ENCODE peak calls at places on chromosomes 13 and 19, in ten cellular contexts. G is PC-3; Y is heart left ventricle; C is CD8-positive, alpha-beta memory T cell; W is adrenal gland; D is BE2C; K is testis; X is neuronal stem cell; H is MM.1S; Q is ascending aorta. P is an unnamed sample. For H3K36me3 and H3K9me3, the result is how much of the 10 kb centered on the place peaks cover.

GRCh38 chr19:2252481-2253105 is 3.5 kb downstream of the AMH start:
- DNase-seq in H (no peak), K (no peak), Y (no peak), Q (no peak), X (no peak), C (no peak), D (peak), W (no peak), G (no peak), P (no peak)

GRCh38 chr19:16527971-16528521 is 14.2 kb downstream of the CHERP start:
- DNase-seq in W (no peak), Y (no peak), D (peak), X (no peak), G (peak), Q (no peak), C (peak), H (no peak), K (peak), P (peak)

GRCh38 chr19:21483589-21484170 is 21.7 kb upstream of the ZNF429 start:
- DNase-seq in Y (peak), C (peak), K (peak), W (no peak), G (no peak), Q (no peak), H (no peak), X (no peak), D (peak), P (peak)

GRCh38 chr19:37594064-37594981 is at the start of the genes ZNF540 and ZNF571:
- DNase-seq in D (peak), K (peak), X (peak), G (peak), C (peak), H (peak), Q (peak), Y (peak), W (peak), P (peak)

GRCh38 chr13:94162289-94162688 is 317.2 kb downstream of the DCT start:
- DNase-seq in G (no peak), W (no peak), K (no peak), D (no peak), Y (no peak), X (no peak), C (no peak), Q (no peak), H (no peak), P (no peak)

GRCh38 chr13:82963466-82963865 is 918.8 kb downstream of the SLITRK1 start:
- DNase-seq in W (no peak), K (no peak), C (no peak), G (no peak), X (no peak), H (no peak), D (no peak), Y (no peak), Q (no peak), P (no peak)

GRCh38 chr19:35109395-35110112 is 6.1 kb upstream of the FXYD3 start:
- DNase-seq in Q (no peak), Y (no peak), C (no peak), G (no peak), W (no peak), K (no peak), X (no peak), D (no peak), H (no peak), P (no peak)

GRCh38 chr13:80921556-80921955 is 580.6 kb upstream of the SPRY2 start:
- DNase-seq in X (no peak), K (no peak), Y (no peak), H (no peak), Q (no peak), C (no peak), G (no peak), D (no peak), W (no peak), P (peak)

GRCh38 chr13:73665279-73665678 is 468.9 kb downstream of the KLF12 start:
- DNase-seq in H (no peak), K (no peak), Q (no peak), X (no peak), C (no peak), W (no peak), Y (no peak), D (no peak), G (no peak), P (no peak)

GRCh38 chr19:36032251-36033104 is at the start of gene CLIP3:
- DNase-seq in D (peak), G (no peak), C (no peak), Q (peak), K (peak), X (peak), H (no peak), W (no peak), Y (peak), P (peak)

GRCh38 chr19:54660967-54661366 is 1.8 kb upstream of the LILRB4 start:
- DNase-seq in W (no peak), Q (no peak), G (no peak), D (no peak), H (no peak), X (no peak), C (no peak), K (no peak), Y (no peak), P (no peak)

GRCh38 chr13:31067416-31068118 is 94.1 kb downstream of the HSPH1 start:
- DNase-seq in G (peak), W (no peak), X (no peak), H (no peak), C (no peak), K (no peak), Y (no peak), Q (no peak), D (no peak), P (peak)

GRCh38 chr13:108003626-108004025 is 211.7 kb downstream of the LIG4 start:
- DNase-seq in Q (no peak), C (no peak), X (no peak), H (no peak), Y (no peak), G (peak), K (peak), W (no peak), D (peak), P (no peak)

GRCh38 chr13:109778102-109778542 is 8.3 kb downstream of the IRS2 start:
- DNase-seq in G (peak), D (no peak), H (peak), X (no peak), C (no peak), W (no peak), Y (no peak), K (no peak), Q (no peak), P (peak)

GRCh38 chr13:97977376-97977705 is 23.9 kb downstream of the IPO5 start:
- DNase-seq in C (no peak), X (no peak), H (no peak), Q (no peak), G (peak), Y (no peak), K (no peak), W (no peak), D (no peak), P (no peak)

GRCh38 chr13:74325106-74325505 is 190.9 kb upstream of the KLF12 start:
- DNase-seq in X (no peak), C (no peak), W (no peak), G (peak), K (peak), Q (no peak), H (no peak), Y (no peak), D (peak), P (peak)

GRCh38 chr13:73025212-73026012 is 33.4 kb upstream of the KLF5 start:
- DNase-seq in W (no peak), Y (no peak), X (no peak), D (no peak), H (no peak), K (no peak), G (no peak), C (no peak), Q (no peak), P (no peak)

GRCh38 chr19:47109541-47110375 is 3.8 kb downstream of the ZC3H4 start:
- DNase-seq in Y (no peak), W (no peak), C (peak), H (no peak), K (no peak), Q (no peak), X (no peak), D (peak), G (peak), P (peak)

GRCh38 chr19:33227242-33227650 is 1.6 kb upstream of the SLC7A10 start:
- DNase-seq in Y (no peak), H (no peak), W (no peak), X (no peak), C (no peak), K (no peak), Q (no peak), D (peak), G (no peak), P (no peak)

GRCh38 chr19:29587518-29587986 is 18.5 kb upstream of the POP4 start:
- DNase-seq in X (no peak), D (no peak), C (peak), K (no peak), Y (no peak), H (no peak), W (no peak), Q (no peak), G (peak), P (no peak)

GRCh38 chr19:48292798-48293197 is 22.9 kb downstream of the ZNF114 start:
- DNase-seq in D (no peak), W (no peak), C (no peak), G (peak), H (no peak), K (no peak), X (no peak), Q (no peak), Y (no peak), P (peak)

GRCh38 chr19:45800009-45800553 is 7.4 kb upstream of the DMWD start:
- DNase-seq in X (no peak), K (no peak), D (peak), G (no peak), W (no peak), Y (no peak), C (no peak), H (no peak), Q (no peak), P (peak)

GRCh38 chr13:42836930-42837329 is 55.5 kb downstream of the FAM216B start:
- DNase-seq in Y (no peak), C (no peak), H (no peak), X (no peak), W (peak), K (peak), D (peak), G (peak), Q (no peak), P (peak)

GRCh38 chr13:70023506-70023905 is 84.1 kb upstream of the ATXN8OS start:
- DNase-seq in H (no peak), Y (no peak), D (no peak), C (no peak), W (no peak), G (no peak), Q (no peak), K (no peak), X (no peak), P (no peak)

GRCh38 chr13:56988543-56988942 is 152.2 kb upstream of the PRR20A start:
- DNase-seq in W (no peak), D (no peak), K (no peak), H (no peak), Y (no peak), Q (no peak), C (no peak), G (peak), X (no peak), P (no peak)

GRCh38 chr13:43058318-43058674 is 34.9 kb downstream of the DNAJC15 start:
- DNase-seq in H (no peak), G (peak), Q (no peak), C (no peak), D (peak), K (no peak), Y (peak), X (no peak), W (peak), P (peak)

GRCh38 chr19:54172764-54173699 is at the start of gene TMC4:
- DNase-seq in D (no peak), H (peak), C (no peak), Y (no peak), Q (no peak), G (peak), X (no peak), K (no peak), W (no peak), P (no peak)

GRCh38 chr19:50657222-50657669 is 8.0 kb downstream of the C19orf81 start:
- DNase-seq in C (no peak), K (no peak), Y (no peak), G (no peak), D (no peak), W (no peak), Q (no peak), X (no peak), H (no peak), P (no peak)

GRCh38 chr19:2691951-2692350 is 10.5 kb downstream of the GNG7 start:
- DNase-seq in Y (no peak), C (no peak), Q (no peak), X (no peak), W (no peak), K (peak), D (no peak), G (no peak), H (no peak), P (no peak)

GRCh38 chr19:33890569-33890968 is 93.9 kb downstream of the KCTD15 start:
- DNase-seq in W (no peak), D (no peak), X (no peak), Q (no peak), C (no peak), H (no peak), Y (no peak), G (no peak), K (no peak), P (no peak)

GRCh38 chr19:33740811-33741396 is 55.8 kb upstream of the KCTD15 start:
- DNase-seq in K (peak), G (peak), D (no peak), Q (no peak), Y (no peak), W (no peak), X (peak), H (peak), C (no peak), P (peak)

GRCh38 chr19:48632692-48633147 is 4.5 kb downstream of the DBP start:
- DNase-seq in C (no peak), Q (no peak), Y (no peak), X (no peak), D (no peak), H (peak), W (peak), G (no peak), K (peak), P (no peak)

GRCh38 chr19:1123381-1123780 is 19.6 kb downstream of the GPX4 start:
- DNase-seq in W (no peak), D (no peak), Q (no peak), K (no peak), X (no peak), G (no peak), Y (no peak), C (no peak), H (no peak), P (no peak)
- H3K36me3 ChIP-seq in W (half or more), D (under half), Q (half or more), K (under half), X (half or more), G (under half), Y (half or more), C (under half), H (under half), P (half or more)

GRCh38 chr19:31960474-31960873 is 384.9 kb upstream of the ZNF507 start:
- DNase-seq in X (no peak), Y (no peak), D (no peak), W (no peak), H (no peak), K (no peak), C (no peak), Q (no peak), G (no peak), P (no peak)
- H3K9me3 ChIP-seq in X (under half), Y (under half), D (under half), W (under half), H (under half), K (under half), C (under half), Q (under half), G (under half), P (under half)

DNA sequence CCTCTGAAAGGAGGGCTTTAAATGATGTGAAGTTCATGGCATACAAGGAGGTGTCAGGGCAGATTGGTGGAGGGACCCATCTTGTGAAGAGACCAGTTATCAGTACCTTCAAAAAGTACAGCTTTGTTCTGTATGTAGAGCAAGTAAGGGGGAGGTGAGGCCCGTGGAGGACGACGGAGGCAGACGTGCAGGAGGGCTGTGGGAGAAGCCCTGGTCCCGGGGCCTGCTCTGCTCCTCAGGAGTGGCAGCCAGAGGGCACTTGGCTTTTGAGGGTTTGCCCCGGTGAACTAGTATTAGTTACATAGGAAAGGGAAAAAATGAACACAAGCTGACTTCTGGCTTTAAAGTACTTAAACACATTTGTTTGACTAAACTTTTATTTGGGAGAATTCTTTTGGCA is 42.1 kb downstream of the COG3 start:
- DNase-seq in Q (no peak), X (no peak), G (no peak), Y (no peak), C (no peak), K (peak), D (no peak), H (no peak), W (no peak), P (no peak)
- H3K36me3 ChIP-seq in Q (half or more), X (half or more), G (under half), Y (half or more), C (under half), K (under half), D (under half), H (under half), W (half or more), P (half or more)

GRCh38 chr19:53078668-53079067 is 24.6 kb downstream of the ZNF160 start:
- DNase-seq in K (no peak), D (no peak), X (no peak), G (no peak), C (no peak), Q (no peak), Y (no peak), H (no peak), W (no peak), P (no peak)
- H3K9me3 ChIP-seq in K (under half), D (under half), X (under half), G (under half), C (under half), Q (half or more), Y (under half), H (under half), W (under half), P (under half)

GRCh38 chr13:110907301-110907700 is 7.6 kb downstream of the ANKRD10 start:
- DNase-seq in C (no peak), G (no peak), W (no peak), K (no peak), Y (no peak), X (no peak), D (no peak), H (no peak), Q (no peak), P (no peak)
- H3K36me3 ChIP-seq in C (under half), G (under half), W (under half), K (under half), Y (under half), X (half or more), D (half or more), H (half or more), Q (under half), P (half or more)

DNA sequence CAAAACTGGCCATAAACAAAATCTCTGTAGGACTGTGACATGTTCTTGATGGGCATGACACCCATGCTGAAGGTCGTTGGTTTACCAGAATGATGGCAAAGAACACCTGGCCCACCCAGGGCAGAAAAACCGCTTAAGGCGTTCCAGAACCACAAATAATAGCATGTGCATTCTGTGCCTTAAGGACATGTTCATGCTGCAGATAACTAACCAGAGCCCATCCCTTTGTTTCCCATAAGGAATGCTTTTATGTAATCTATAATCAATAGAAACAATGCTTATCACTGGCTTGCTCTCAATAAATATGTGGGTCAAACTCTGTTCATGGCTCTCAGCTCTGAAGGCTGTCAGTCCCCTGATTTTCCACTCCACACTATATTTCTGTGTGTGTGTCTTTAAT is 11.2 kb upstream of the ZNF578 start:
- DNase-seq in K (no peak), H (no peak), C (no peak), Y (no peak), D (no peak), W (no peak), X (no peak), G (no peak), Q (no peak), P (no peak)
- H3K9me3 ChIP-seq in K (under half), H (under half), C (under half), Y (under half), D (under half), W (under half), X (under half), G (half or more), Q (half or more), P (half or more)

GRCh38 chr19:10352764-10353671 is 13.6 kb upstream of the ICAM3 start:
- DNase-seq in K (peak), X (peak), G (no peak), D (peak), C (no peak), W (peak), Y (peak), H (no peak), Q (no peak), P (no peak)
- H3K36me3 ChIP-seq in K (under half), X (half or more), G (under half), D (under half), C (under half), W (under half), Y (half or more), H (under half), Q (under half), P (under half)